ENCODE peak calls at places on chromosomes 6 and 20, in four cellular contexts. One of them, this sample, is unnamed.

GRCh38 chr6:5302995-5303622 is 41.8 kb downstream of the FARS2 start:
- DNase-seq in ovary: no peak
- DNase-seq in colonic mucosa: peak; percentile 62
- DNase-seq in right atrium auricular region: no peak
- DNase-seq in this sample: no peak

GRCh38 chr6:160971151-160971550 is 20.4 kb upstream of the MAP3K4 start:
- DNase-seq in ovary: no peak
- DNase-seq in colonic mucosa: no peak
- DNase-seq in right atrium auricular region: no peak
- DNase-seq in this sample: no peak

GRCh38 chr6:155583997-155584396 is 128.4 kb upstream of the NOX3 start:
- DNase-seq in ovary: no peak
- DNase-seq in colonic mucosa: no peak
- DNase-seq in right atrium auricular region: no peak
- DNase-seq in this sample: no peak

GRCh38 chr6:43313813-43314212 is 5.2 kb upstream of the CRIP3 start:
- DNase-seq in ovary: no peak
- DNase-seq in colonic mucosa: no peak
- DNase-seq in right atrium auricular region: no peak
- DNase-seq in this sample: no peak

GRCh38 chr6:28589234-28589951 is 63.7 kb downstream of the GPX5 start:
- DNase-seq in ovary: peak; percentile 41
- DNase-seq in colonic mucosa: peak; percentile 73
- DNase-seq in right atrium auricular region: no peak
- DNase-seq in this sample: peak; percentile 64

GRCh38 chr20:1761116-1761515 is 103.5 kb upstream of the SIRPG start:
- DNase-seq in ovary: no peak
- DNase-seq in colonic mucosa: no peak
- DNase-seq in right atrium auricular region: no peak
- DNase-seq in this sample: no peak

GRCh38 chr6:37800904-37801669 is 18.4 kb upstream of the ZFAND3 start:
- DNase-seq in ovary: no peak
- DNase-seq in colonic mucosa: no peak
- DNase-seq in right atrium auricular region: no peak
- DNase-seq in this sample: no peak

GRCh38 chr6:29462022-29462421 is 5.1 kb downstream of the OR2H1 start:
- DNase-seq in ovary: no peak
- DNase-seq in colonic mucosa: no peak
- DNase-seq in right atrium auricular region: no peak
- DNase-seq in this sample: no peak

GRCh38 chr6:17389274-17389847 is 4.0 kb upstream of the CAP2 start:
- DNase-seq in ovary: no peak
- DNase-seq in colonic mucosa: no peak
- DNase-seq in right atrium auricular region: no peak
- DNase-seq in this sample: no peak

GRCh38 chr6:15255481-15256414 is 9.9 kb downstream of the JARID2 start:
- DNase-seq in ovary: no peak
- DNase-seq in colonic mucosa: no peak
- DNase-seq in right atrium auricular region: no peak
- DNase-seq in this sample: no peak

GRCh38 chr6:157271911-157272310 is 51.4 kb downstream of the TMEM242 start:
- DNase-seq in ovary: no peak
- DNase-seq in colonic mucosa: no peak
- DNase-seq in right atrium auricular region: no peak
- DNase-seq in this sample: no peak

GRCh38 chr20:37356387-37356786 is 10.4 kb downstream of the SRC start:
- DNase-seq in ovary: no peak
- DNase-seq in colonic mucosa: no peak
- DNase-seq in right atrium auricular region: peak; percentile 75
- DNase-seq in this sample: peak; percentile 56

GRCh38 chr6:2021713-2022125 is 223.7 kb downstream of the GMDS start:
- DNase-seq in ovary: peak; percentile 11
- DNase-seq in colonic mucosa: peak; percentile 90
- DNase-seq in right atrium auricular region: peak; percentile 76
- DNase-seq in this sample: peak; percentile 54

GRCh38 chr6:33794910-33795615 is 6.1 kb upstream of the LEMD2 start:
- DNase-seq in ovary: no peak
- DNase-seq in colonic mucosa: no peak
- DNase-seq in right atrium auricular region: no peak
- DNase-seq in this sample: no peak

GRCh38 chr20:61903575-61904340 is 161.9 kb downstream of the TAF4 start:
- DNase-seq in ovary: no peak
- DNase-seq in colonic mucosa: no peak
- DNase-seq in right atrium auricular region: no peak
- DNase-seq in this sample: no peak

GRCh38 chr20:8043687-8044278 is 24.2 kb upstream of the TMX4 start:
- DNase-seq in ovary: no peak
- DNase-seq in colonic mucosa: peak; percentile 28
- DNase-seq in right atrium auricular region: no peak
- DNase-seq in this sample: no peak

GRCh38 chr6:39104528-39104927 is 10.5 kb downstream of the SAYSD1 start:
- DNase-seq in ovary: no peak
- DNase-seq in colonic mucosa: no peak
- DNase-seq in right atrium auricular region: no peak
- DNase-seq in this sample: no peak

GRCh38 chr6:39107641-39108040 is 7.3 kb downstream of the SAYSD1 start:
- DNase-seq in ovary: no peak
- DNase-seq in colonic mucosa: no peak
- DNase-seq in right atrium auricular region: no peak
- DNase-seq in this sample: no peak

GRCh38 chr6:39108041-39108839 is 6.7 kb downstream of the SAYSD1 start:
- DNase-seq in ovary: no peak
- DNase-seq in colonic mucosa: no peak
- DNase-seq in right atrium auricular region: no peak
- DNase-seq in this sample: no peak

GRCh38 chr6:39111280-39111679 is 3.7 kb downstream of the SAYSD1 start:
- DNase-seq in ovary: no peak
- DNase-seq in colonic mucosa: no peak
- DNase-seq in right atrium auricular region: no peak
- DNase-seq in this sample: no peak

DNA sequence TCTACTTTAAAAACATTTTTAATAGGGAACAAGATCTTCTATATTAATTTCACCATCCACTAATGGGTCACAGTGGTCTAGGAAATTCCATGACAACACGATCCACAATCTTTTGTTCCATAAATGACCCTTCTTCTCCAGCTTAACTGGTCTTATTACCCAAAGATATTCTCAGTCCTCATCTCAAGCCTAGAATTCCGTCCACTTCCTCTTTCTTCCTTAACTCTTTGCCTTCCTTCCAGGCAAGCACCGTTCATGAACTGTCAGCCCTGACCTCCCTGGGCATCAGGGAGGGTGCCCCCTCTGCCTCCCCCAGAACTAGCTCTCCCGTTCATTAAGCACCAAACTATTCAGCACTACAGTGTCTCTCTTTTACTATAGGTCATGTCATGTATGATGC is 8.0 kb downstream of the SAYSD1 start:
- DNase-seq in ovary: no peak
- DNase-seq in colonic mucosa: no peak
- DNase-seq in right atrium auricular region: no peak
- DNase-seq in this sample: no peak
- H3K27ac ChIP-seq in ovary: no peak overlapping the region
- H3K27ac ChIP-seq in colonic mucosa: no peak overlapping the region
- H3K27ac ChIP-seq in right atrium auricular region: no peak overlapping the region
- H3K27ac ChIP-seq in this sample: no peak overlapping the region

DNA sequence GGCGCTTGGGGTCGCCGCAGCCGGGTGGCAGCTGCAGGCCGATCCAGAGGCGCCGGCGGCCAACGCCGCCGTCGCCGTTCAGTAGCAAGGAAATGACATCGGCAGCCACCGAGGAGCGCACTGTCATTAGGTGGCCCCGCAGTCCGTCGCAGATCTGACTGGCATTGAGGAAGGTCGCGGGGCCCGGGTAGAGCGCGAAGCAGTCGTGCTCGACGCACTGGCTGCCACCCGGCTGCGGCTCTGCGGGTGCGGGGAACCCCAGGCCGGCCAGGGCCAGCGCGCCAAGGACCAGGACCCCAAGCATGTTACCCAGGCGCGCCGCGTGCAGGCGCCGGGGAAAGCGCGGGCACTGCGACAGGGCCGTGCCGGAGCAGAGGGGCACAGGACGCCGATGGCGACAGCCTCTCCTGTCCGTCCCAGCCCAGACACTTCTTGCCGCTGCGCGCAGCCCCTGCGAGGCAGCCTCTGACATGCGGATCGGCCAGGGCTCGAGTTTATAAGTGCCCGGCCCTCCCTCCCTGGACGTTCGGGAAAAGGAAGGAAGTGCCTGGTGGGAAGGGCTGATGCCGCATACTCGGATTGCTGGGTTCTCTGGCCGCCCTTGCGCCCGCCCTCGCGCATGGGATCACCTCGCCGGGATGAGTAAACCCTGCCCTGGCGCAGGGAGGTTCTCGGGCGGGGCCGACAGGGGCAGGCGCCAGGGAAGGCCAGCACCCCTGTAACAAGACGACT is at the start of gene THBD:
- DNase-seq in ovary: peak; percentile 33
- DNase-seq in colonic mucosa: peak; percentile 53
- DNase-seq in right atrium auricular region: peak; percentile 92
- DNase-seq in this sample: peak; percentile 76
- H3K27me3 ChIP-seq in ovary: no peaks in the 10 kb centered on the region
- H3K27me3 ChIP-seq in colonic mucosa: peaks cover 53% of the 10 kb centered on the region
- H3K27me3 ChIP-seq in right atrium auricular region: peaks cover 11% of the 10 kb centered on the region
- H3K27me3 ChIP-seq in this sample: peaks cover 14% of the 10 kb centered on the region

DNA sequence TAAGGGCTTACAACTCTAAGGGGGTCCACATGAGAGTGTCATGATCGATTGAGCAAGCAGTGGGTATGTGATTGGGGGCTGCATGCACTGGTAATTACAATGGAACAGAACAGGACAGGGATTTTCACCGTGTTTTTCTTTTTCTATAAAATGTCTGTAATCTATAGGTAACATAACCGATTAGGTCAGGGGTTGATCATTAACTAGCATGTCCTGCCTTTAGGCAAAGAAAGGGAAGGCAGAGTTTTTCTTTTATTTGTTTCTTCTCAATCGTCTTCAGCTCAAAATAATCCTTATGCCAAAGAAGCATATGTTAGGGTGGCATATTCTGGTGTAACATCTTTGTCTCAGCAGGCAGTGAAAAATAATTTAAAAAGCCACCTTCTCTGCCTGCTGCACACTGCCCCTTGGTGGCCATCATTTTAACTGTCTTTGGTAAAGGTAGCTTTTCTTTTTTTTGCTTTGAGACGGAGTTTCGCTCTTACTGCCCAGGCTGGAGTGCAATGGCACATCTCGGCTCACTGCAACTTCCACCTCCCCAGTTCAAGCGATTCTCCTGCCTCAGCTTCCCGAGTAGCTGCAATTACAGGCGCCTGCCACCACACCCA is 9.7 kb upstream of the CEP43 start:
- DNase-seq in ovary: no peak
- DNase-seq in colonic mucosa: no peak
- DNase-seq in right atrium auricular region: no peak
- DNase-seq in this sample: no peak
- H3K27ac ChIP-seq in ovary: no peak overlapping the region
- H3K27ac ChIP-seq in colonic mucosa: no peak overlapping the region
- H3K27ac ChIP-seq in right atrium auricular region: no peak overlapping the region
- H3K27ac ChIP-seq in this sample: no peak overlapping the region

DNA sequence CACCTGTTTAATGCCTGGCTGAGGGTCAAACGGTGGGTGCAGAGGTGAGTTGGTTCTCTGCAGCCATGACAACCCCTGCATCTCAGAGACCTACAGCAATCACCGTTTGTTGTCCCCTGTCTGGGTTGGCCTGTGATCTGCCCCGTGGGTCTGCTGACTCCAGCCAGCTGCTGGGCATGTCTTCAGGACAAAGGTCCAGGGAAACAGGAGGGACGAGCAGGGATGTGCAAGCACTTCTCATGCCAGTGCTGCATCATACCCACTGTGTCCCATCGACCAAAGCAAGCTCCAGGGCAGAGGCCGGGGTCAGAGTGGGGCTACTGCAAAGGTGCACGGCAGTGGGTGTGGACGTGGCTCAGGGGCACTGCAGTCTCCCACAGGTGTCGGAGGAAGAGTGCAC is 150.2 kb downstream of the PHACTR3 start:
- DNase-seq in ovary: no peak
- DNase-seq in colonic mucosa: no peak
- DNase-seq in right atrium auricular region: no peak
- DNase-seq in this sample: no peak
- H3K27me3 ChIP-seq in ovary: no peaks in the 10 kb centered on the region
- H3K27me3 ChIP-seq in colonic mucosa: no peaks in the 10 kb centered on the region
- H3K27me3 ChIP-seq in right atrium auricular region: no peaks in the 10 kb centered on the region
- H3K27me3 ChIP-seq in this sample: no peaks in the 10 kb centered on the region